ENCODE peak calls at places on chromosome 22, in seven cellular contexts. M is psoas muscle, U is testis, G is right atrium auricular region, F is MG63, D is tibial nerve, K is iPS DF 6.9. E is an unnamed sample. For H3K27me3 and H3K36me3, the result is how much of the 10 kb centered on the place peaks cover.

GRCh38 chr22:36493690-36494110 is 12.3 kb upstream of the TXN2 start:
- DNase-seq in M (no peak), U (peak), G (no peak), F (no peak), D (peak), K (no peak), E (no peak)

GRCh38 chr22:50694099-50694498 is 21.5 kb downstream of the SHANK3 start:
- DNase-seq in M (no peak), U (no peak), G (no peak), F (no peak), D (no peak), K (no peak), E (no peak)

GRCh38 chr22:24827305-24827704 is 21.3 kb downstream of the SGSM1 start:
- DNase-seq in M (no peak), U (no peak), G (no peak), F (no peak), D (no peak), K (no peak), E (no peak)

GRCh38 chr22:26348810-26349526 is 80.1 kb upstream of the ASPHD2 start:
- DNase-seq in M (no peak), U (no peak), G (no peak), F (no peak), D (no peak), K (no peak), E (no peak)

GRCh38 chr22:47091241-47091691 is 328.8 kb downstream of the TBC1D22A start:
- DNase-seq in M (no peak), U (peak), G (no peak), F (no peak), D (no peak), K (no peak), E (peak)

GRCh38 chr22:28600546-28601143 is 79.0 kb downstream of the TTC28 start:
- DNase-seq in M (no peak), U (no peak), G (no peak), F (no peak), D (no peak), K (no peak), E (peak)

GRCh38 chr22:32951081-32951806 is 106.9 kb downstream of the SYN3 start:
- DNase-seq in M (no peak), U (no peak), G (no peak), F (no peak), D (no peak), K (no peak), E (peak)

GRCh38 chr22:27100789-27101188 is 443.4 kb downstream of the MIAT start:
- DNase-seq in M (no peak), U (no peak), G (no peak), F (peak), D (no peak), K (no peak), E (peak)

GRCh38 chr22:37295946-37296345 is 13.6 kb downstream of the CYTH4 start:
- DNase-seq in M (no peak), U (no peak), G (no peak), F (no peak), D (no peak), K (no peak), E (no peak)

GRCh38 chr22:46050916-46051614 is 74.1 kb upstream of the WNT7B start:
- DNase-seq in M (peak), U (peak), G (no peak), F (no peak), D (no peak), K (no peak), E (no peak)

GRCh38 chr22:17633217-17633997 is 4.9 kb upstream of the ATP6V1E1 start:
- DNase-seq in M (no peak), U (no peak), G (no peak), F (peak), D (no peak), K (no peak), E (no peak)

GRCh38 chr22:38468761-38469305 is 937 bp downstream of the KDELR3 start:
- DNase-seq in M (no peak), U (no peak), G (no peak), F (no peak), D (no peak), K (no peak), E (peak)

GRCh38 chr22:49702068-49702397 is 125.6 kb downstream of the BRD1 start:
- DNase-seq in M (no peak), U (no peak), G (no peak), F (no peak), D (no peak), K (no peak), E (peak)

GRCh38 chr22:29308791-29309262 is 2.4 kb downstream of the GAS2L1 start:
- DNase-seq in M (no peak), U (no peak), G (no peak), F (no peak), D (no peak), K (no peak), E (no peak)

GRCh38 chr22:28220626-28221363 is 301.7 kb upstream of the PITPNB start:
- DNase-seq in M (no peak), U (no peak), G (no peak), F (no peak), D (no peak), K (no peak), E (no peak)

GRCh38 chr22:44256085-44256484 is 56.7 kb downstream of the SHISAL1 start:
- DNase-seq in M (no peak), U (peak), G (no peak), F (no peak), D (no peak), K (no peak), E (no peak)

GRCh38 chr22:33842421-33843094 is 77.7 kb downstream of the LARGE1 start:
- DNase-seq in M (no peak), U (no peak), G (no peak), F (no peak), D (no peak), K (no peak), E (no peak)

DNA sequence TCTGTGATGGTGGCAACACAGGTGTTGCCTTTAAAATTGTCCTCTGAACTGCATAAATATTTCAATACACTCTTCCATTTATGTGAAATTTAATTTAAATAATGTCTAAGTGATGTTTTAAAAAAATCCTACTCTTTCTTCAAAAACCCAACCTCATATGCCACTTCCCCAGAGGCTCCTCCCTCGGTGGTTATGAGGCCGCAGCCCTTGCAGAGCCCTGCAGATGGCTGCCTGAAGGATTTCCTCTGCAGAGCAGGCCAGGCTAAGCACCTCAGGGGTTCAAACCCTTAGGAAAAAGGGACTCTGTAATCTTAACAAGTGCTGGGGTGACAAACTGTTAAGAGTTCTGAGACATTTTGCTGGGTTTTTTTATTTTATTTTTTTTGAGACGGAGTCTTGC is 25.2 kb downstream of the MORC2 start:
- DNase-seq in M (no peak), U (no peak), G (no peak), F (no peak), D (no peak), K (no peak), E (no peak)
- H3K27me3 ChIP-seq in M (under half), U (under half), G (under half), F (under half), D (under half), K (under half), E (under half)

GRCh38 chr22:40422558-40423245 is 52.3 kb downstream of the SGSM3 start:
- DNase-seq in M (peak), U (no peak), G (no peak), F (no peak), D (no peak), K (no peak), E (no peak)

GRCh38 chr22:40421941-40422340 is 51.5 kb downstream of the SGSM3 start:
- DNase-seq in M (peak), U (no peak), G (no peak), F (no peak), D (no peak), K (no peak), E (no peak)

GRCh38 chr22:40420341-40421081 is 50.1 kb downstream of the SGSM3 start:
- DNase-seq in M (peak), U (no peak), G (no peak), F (no peak), D (no peak), K (no peak), E (no peak)

GRCh38 chr22:40419718-40420117 is 49.3 kb downstream of the SGSM3 start:
- DNase-seq in M (no peak), U (no peak), G (no peak), F (no peak), D (no peak), K (no peak), E (no peak)

GRCh38 chr22:40421082-40421350 is 50.6 kb downstream of the SGSM3 start:
- DNase-seq in M (peak), U (no peak), G (no peak), F (no peak), D (no peak), K (no peak), E (no peak)
- H3K36me3 ChIP-seq in M (half or more), U (under half), G (half or more), F (under half), D (under half), K (under half), E (under half)

GRCh38 chr22:22397875-22398524 is 110.5 kb downstream of the ZNF280B start:
- DNase-seq in M (no peak), U (peak), G (no peak), F (no peak), D (no peak), K (no peak), E (no peak)
- H3K27me3 ChIP-seq in M (under half), U (under half), G (under half), F (under half), D (under half), K (half or more), E (half or more)

GRCh38 chr22:19398206-19398605 is 33.3 kb downstream of the HIRA start:
- DNase-seq in M (no peak), U (no peak), G (no peak), F (peak), D (no peak), K (no peak), E (no peak)
- H3K36me3 ChIP-seq in M (half or more), U (under half), G (half or more), F (under half), D (under half), K (under half), E (under half)

GRCh38 chr22:39684702-39685281 is 114.2 kb downstream of the CACNA1I start:
- DNase-seq in M (no peak), U (no peak), G (no peak), F (no peak), D (no peak), K (no peak), E (peak)
- H3K27me3 ChIP-seq in M (under half), U (under half), G (under half), F (under half), D (under half), K (under half), E (under half)

GRCh38 chr22:35218079-35218478 is 39.2 kb upstream of the HMGXB4 start:
- DNase-seq in M (no peak), U (no peak), G (no peak), F (peak), D (no peak), K (no peak), E (no peak)
- H3K36me3 ChIP-seq in M (under half), U (under half), G (under half), F (under half), D (under half), K (under half), E (under half)

E was measured in H7.